ENCODE peak calls at places on chromosomes 11 and 22, in five cellular contexts. One of them, this sample, is unnamed.

GRCh38 chr11:28836285-28837081 is 728.3 kb downstream of the METTL15 start:
- DNase-seq in head of caudate nucleus: no peak
- DNase-seq in activated T-helper 1 cell treated with anti-CD3 and anti-CD28 coated beads, Interleukin-12 subunit alpha, Interleukin-12 subunit beta, Interleukin-2, Interleukin-4 antibody, amounts not matched to agents 30 ng/mL and 10 ng/mL and 1 ng/mL, durations not matched to agents 14 hours and 24 hours and 36 hours: no peak
- DNase-seq in kidney tubule cell: peak; percentile 100
- DNase-seq in progenitor cell of endocrine pancreas: no peak
- DNase-seq in this sample: no peak

GRCh38 chr11:35330924-35331323 is 88.4 kb downstream of the SLC1A2 start:
- DNase-seq in head of caudate nucleus: no peak
- DNase-seq in activated T-helper 1 cell treated with anti-CD3 and anti-CD28 coated beads, Interleukin-12 subunit alpha, Interleukin-12 subunit beta, Interleukin-2, Interleukin-4 antibody, amounts not matched to agents 30 ng/mL and 10 ng/mL and 1 ng/mL, durations not matched to agents 14 hours and 24 hours and 36 hours: peak; percentile 46
- DNase-seq in kidney tubule cell: no peak
- DNase-seq in progenitor cell of endocrine pancreas: no peak
- DNase-seq in this sample: no peak

GRCh38 chr11:17164361-17165246 is 43.2 kb downstream of the PIK3C2A start:
- DNase-seq in head of caudate nucleus: no peak
- DNase-seq in activated T-helper 1 cell treated with anti-CD3 and anti-CD28 coated beads, Interleukin-12 subunit alpha, Interleukin-12 subunit beta, Interleukin-2, Interleukin-4 antibody, amounts not matched to agents 30 ng/mL and 10 ng/mL and 1 ng/mL, durations not matched to agents 14 hours and 24 hours and 36 hours: no peak
- DNase-seq in kidney tubule cell: no peak
- DNase-seq in progenitor cell of endocrine pancreas: no peak
- DNase-seq in this sample: no peak

GRCh38 chr11:46886211-46886610 is 32.1 kb downstream of the LRP4 start:
- DNase-seq in head of caudate nucleus: no peak
- DNase-seq in activated T-helper 1 cell treated with anti-CD3 and anti-CD28 coated beads, Interleukin-12 subunit alpha, Interleukin-12 subunit beta, Interleukin-2, Interleukin-4 antibody, amounts not matched to agents 30 ng/mL and 10 ng/mL and 1 ng/mL, durations not matched to agents 14 hours and 24 hours and 36 hours: no peak
- DNase-seq in kidney tubule cell: no peak
- DNase-seq in progenitor cell of endocrine pancreas: no peak
- DNase-seq in this sample: no peak

GRCh38 chr11:105989124-105989523 is 32.9 kb downstream of the MSANTD4 start:
- DNase-seq in head of caudate nucleus: no peak
- DNase-seq in activated T-helper 1 cell treated with anti-CD3 and anti-CD28 coated beads, Interleukin-12 subunit alpha, Interleukin-12 subunit beta, Interleukin-2, Interleukin-4 antibody, amounts not matched to agents 30 ng/mL and 10 ng/mL and 1 ng/mL, durations not matched to agents 14 hours and 24 hours and 36 hours: no peak
- DNase-seq in kidney tubule cell: no peak
- DNase-seq in progenitor cell of endocrine pancreas: no peak
- DNase-seq in this sample: no peak

GRCh38 chr11:105906517-105906916 is 115.5 kb downstream of the MSANTD4 start:
- DNase-seq in head of caudate nucleus: no peak
- DNase-seq in activated T-helper 1 cell treated with anti-CD3 and anti-CD28 coated beads, Interleukin-12 subunit alpha, Interleukin-12 subunit beta, Interleukin-2, Interleukin-4 antibody, amounts not matched to agents 30 ng/mL and 10 ng/mL and 1 ng/mL, durations not matched to agents 14 hours and 24 hours and 36 hours: no peak
- DNase-seq in kidney tubule cell: no peak
- DNase-seq in progenitor cell of endocrine pancreas: no peak
- DNase-seq in this sample: no peak

GRCh38 chr11:109109916-109110315 is 312.1 kb upstream of the C11orf87 start:
- DNase-seq in head of caudate nucleus: no peak
- DNase-seq in activated T-helper 1 cell treated with anti-CD3 and anti-CD28 coated beads, Interleukin-12 subunit alpha, Interleukin-12 subunit beta, Interleukin-2, Interleukin-4 antibody, amounts not matched to agents 30 ng/mL and 10 ng/mL and 1 ng/mL, durations not matched to agents 14 hours and 24 hours and 36 hours: no peak
- DNase-seq in kidney tubule cell: no peak
- DNase-seq in progenitor cell of endocrine pancreas: no peak
- DNase-seq in this sample: no peak

GRCh38 chr11:111736191-111736590 is 30.0 kb downstream of the PPP2R1B start:
- DNase-seq in head of caudate nucleus: no peak
- DNase-seq in activated T-helper 1 cell treated with anti-CD3 and anti-CD28 coated beads, Interleukin-12 subunit alpha, Interleukin-12 subunit beta, Interleukin-2, Interleukin-4 antibody, amounts not matched to agents 30 ng/mL and 10 ng/mL and 1 ng/mL, durations not matched to agents 14 hours and 24 hours and 36 hours: no peak
- DNase-seq in kidney tubule cell: no peak
- DNase-seq in progenitor cell of endocrine pancreas: no peak
- DNase-seq in this sample: no peak

GRCh38 chr11:35105319-35106063 is 33.5 kb upstream of the CD44 start:
- DNase-seq in head of caudate nucleus: no peak
- DNase-seq in activated T-helper 1 cell treated with anti-CD3 and anti-CD28 coated beads, Interleukin-12 subunit alpha, Interleukin-12 subunit beta, Interleukin-2, Interleukin-4 antibody, amounts not matched to agents 30 ng/mL and 10 ng/mL and 1 ng/mL, durations not matched to agents 14 hours and 24 hours and 36 hours: no peak
- DNase-seq in kidney tubule cell: no peak
- DNase-seq in progenitor cell of endocrine pancreas: no peak
- DNase-seq in this sample: no peak

GRCh38 chr11:18384157-18384641 is 10.2 kb upstream of the LDHA start:
- DNase-seq in head of caudate nucleus: no peak
- DNase-seq in activated T-helper 1 cell treated with anti-CD3 and anti-CD28 coated beads, Interleukin-12 subunit alpha, Interleukin-12 subunit beta, Interleukin-2, Interleukin-4 antibody, amounts not matched to agents 30 ng/mL and 10 ng/mL and 1 ng/mL, durations not matched to agents 14 hours and 24 hours and 36 hours: no peak
- DNase-seq in kidney tubule cell: peak; percentile 96
- DNase-seq in progenitor cell of endocrine pancreas: no peak
- DNase-seq in this sample: no peak

GRCh38 chr11:4049006-4049405 is 45.6 kb upstream of the RRM1 start:
- DNase-seq in head of caudate nucleus: no peak
- DNase-seq in activated T-helper 1 cell treated with anti-CD3 and anti-CD28 coated beads, Interleukin-12 subunit alpha, Interleukin-12 subunit beta, Interleukin-2, Interleukin-4 antibody, amounts not matched to agents 30 ng/mL and 10 ng/mL and 1 ng/mL, durations not matched to agents 14 hours and 24 hours and 36 hours: no peak
- DNase-seq in kidney tubule cell: no peak
- DNase-seq in progenitor cell of endocrine pancreas: no peak
- DNase-seq in this sample: no peak

GRCh38 chr22:46044718-46045458 is 67.9 kb upstream of the WNT7B start:
- DNase-seq in head of caudate nucleus: peak; percentile 9
- DNase-seq in activated T-helper 1 cell treated with anti-CD3 and anti-CD28 coated beads, Interleukin-12 subunit alpha, Interleukin-12 subunit beta, Interleukin-2, Interleukin-4 antibody, amounts not matched to agents 30 ng/mL and 10 ng/mL and 1 ng/mL, durations not matched to agents 14 hours and 24 hours and 36 hours: peak; percentile 29
- DNase-seq in kidney tubule cell: peak; percentile 45
- DNase-seq in progenitor cell of endocrine pancreas: peak; percentile 39
- DNase-seq in this sample: no peak

GRCh38 chr11:67632982-67633755 is 3.4 kb upstream of the NUDT8 start:
- DNase-seq in head of caudate nucleus: peak; percentile 4
- DNase-seq in activated T-helper 1 cell treated with anti-CD3 and anti-CD28 coated beads, Interleukin-12 subunit alpha, Interleukin-12 subunit beta, Interleukin-2, Interleukin-4 antibody, amounts not matched to agents 30 ng/mL and 10 ng/mL and 1 ng/mL, durations not matched to agents 14 hours and 24 hours and 36 hours: no peak
- DNase-seq in kidney tubule cell: no peak
- DNase-seq in progenitor cell of endocrine pancreas: no peak
- DNase-seq in this sample: no peak

GRCh38 chr11:75380716-75381420 is 18.4 kb upstream of the RPS3 start:
- DNase-seq in head of caudate nucleus: no peak
- DNase-seq in activated T-helper 1 cell treated with anti-CD3 and anti-CD28 coated beads, Interleukin-12 subunit alpha, Interleukin-12 subunit beta, Interleukin-2, Interleukin-4 antibody, amounts not matched to agents 30 ng/mL and 10 ng/mL and 1 ng/mL, durations not matched to agents 14 hours and 24 hours and 36 hours: no peak
- DNase-seq in kidney tubule cell: peak; percentile 78
- DNase-seq in progenitor cell of endocrine pancreas: no peak
- DNase-seq in this sample: no peak

GRCh38 chr11:118401880-118402590 is 629 bp downstream of the ATP5MG start:
- DNase-seq in head of caudate nucleus: no peak
- DNase-seq in activated T-helper 1 cell treated with anti-CD3 and anti-CD28 coated beads, Interleukin-12 subunit alpha, Interleukin-12 subunit beta, Interleukin-2, Interleukin-4 antibody, amounts not matched to agents 30 ng/mL and 10 ng/mL and 1 ng/mL, durations not matched to agents 14 hours and 24 hours and 36 hours: no peak
- DNase-seq in kidney tubule cell: peak; percentile 73
- DNase-seq in progenitor cell of endocrine pancreas: no peak
- DNase-seq in this sample: no peak

GRCh38 chr11:27347949-27348879 is 14.8 kb downstream of the CCDC34 start:
- DNase-seq in head of caudate nucleus: no peak
- DNase-seq in activated T-helper 1 cell treated with anti-CD3 and anti-CD28 coated beads, Interleukin-12 subunit alpha, Interleukin-12 subunit beta, Interleukin-2, Interleukin-4 antibody, amounts not matched to agents 30 ng/mL and 10 ng/mL and 1 ng/mL, durations not matched to agents 14 hours and 24 hours and 36 hours: no peak
- DNase-seq in kidney tubule cell: no peak
- DNase-seq in progenitor cell of endocrine pancreas: no peak
- DNase-seq in this sample: no peak

GRCh38 chr11:109023029-109023428 is 358.2 kb downstream of the DDX10 start:
- DNase-seq in head of caudate nucleus: no peak
- DNase-seq in activated T-helper 1 cell treated with anti-CD3 and anti-CD28 coated beads, Interleukin-12 subunit alpha, Interleukin-12 subunit beta, Interleukin-2, Interleukin-4 antibody, amounts not matched to agents 30 ng/mL and 10 ng/mL and 1 ng/mL, durations not matched to agents 14 hours and 24 hours and 36 hours: no peak
- DNase-seq in kidney tubule cell: no peak
- DNase-seq in progenitor cell of endocrine pancreas: no peak
- DNase-seq in this sample: no peak

GRCh38 chr11:79237676-79238075 is 203.2 kb downstream of the TENM4 start:
- DNase-seq in head of caudate nucleus: no peak
- DNase-seq in activated T-helper 1 cell treated with anti-CD3 and anti-CD28 coated beads, Interleukin-12 subunit alpha, Interleukin-12 subunit beta, Interleukin-2, Interleukin-4 antibody, amounts not matched to agents 30 ng/mL and 10 ng/mL and 1 ng/mL, durations not matched to agents 14 hours and 24 hours and 36 hours: no peak
- DNase-seq in kidney tubule cell: peak; percentile 91
- DNase-seq in progenitor cell of endocrine pancreas: no peak
- DNase-seq in this sample: no peak

GRCh38 chr11:16612801-16613400 is 125.5 kb upstream of the C11orf58 start:
- DNase-seq in head of caudate nucleus: no peak
- DNase-seq in activated T-helper 1 cell treated with anti-CD3 and anti-CD28 coated beads, Interleukin-12 subunit alpha, Interleukin-12 subunit beta, Interleukin-2, Interleukin-4 antibody, amounts not matched to agents 30 ng/mL and 10 ng/mL and 1 ng/mL, durations not matched to agents 14 hours and 24 hours and 36 hours: no peak
- DNase-seq in kidney tubule cell: no peak
- DNase-seq in progenitor cell of endocrine pancreas: no peak
- DNase-seq in this sample: no peak

GRCh38 chr11:104964247-104964646 is 4.1 kb downstream of the CASP4 start:
- DNase-seq in head of caudate nucleus: no peak
- DNase-seq in activated T-helper 1 cell treated with anti-CD3 and anti-CD28 coated beads, Interleukin-12 subunit alpha, Interleukin-12 subunit beta, Interleukin-2, Interleukin-4 antibody, amounts not matched to agents 30 ng/mL and 10 ng/mL and 1 ng/mL, durations not matched to agents 14 hours and 24 hours and 36 hours: no peak
- DNase-seq in kidney tubule cell: no peak
- DNase-seq in progenitor cell of endocrine pancreas: no peak
- DNase-seq in this sample: no peak

GRCh38 chr22:48842583-48842945 is 985.1 kb downstream of the BRD1 start:
- DNase-seq in head of caudate nucleus: no peak
- DNase-seq in activated T-helper 1 cell treated with anti-CD3 and anti-CD28 coated beads, Interleukin-12 subunit alpha, Interleukin-12 subunit beta, Interleukin-2, Interleukin-4 antibody, amounts not matched to agents 30 ng/mL and 10 ng/mL and 1 ng/mL, durations not matched to agents 14 hours and 24 hours and 36 hours: no peak
- DNase-seq in kidney tubule cell: no peak
- DNase-seq in progenitor cell of endocrine pancreas: no peak
- DNase-seq in this sample: no peak

GRCh38 chr11:76512851-76513653 is 68.2 kb downstream of the EMSY start:
- DNase-seq in head of caudate nucleus: no peak
- DNase-seq in activated T-helper 1 cell treated with anti-CD3 and anti-CD28 coated beads, Interleukin-12 subunit alpha, Interleukin-12 subunit beta, Interleukin-2, Interleukin-4 antibody, amounts not matched to agents 30 ng/mL and 10 ng/mL and 1 ng/mL, durations not matched to agents 14 hours and 24 hours and 36 hours: no peak
- DNase-seq in kidney tubule cell: peak; percentile 33
- DNase-seq in progenitor cell of endocrine pancreas: no peak
- DNase-seq in this sample: no peak

GRCh38 chr11:120344302-120345004 is 8.2 kb downstream of the ARHGEF12 start:
- DNase-seq in head of caudate nucleus: no peak
- DNase-seq in activated T-helper 1 cell treated with anti-CD3 and anti-CD28 coated beads, Interleukin-12 subunit alpha, Interleukin-12 subunit beta, Interleukin-2, Interleukin-4 antibody, amounts not matched to agents 30 ng/mL and 10 ng/mL and 1 ng/mL, durations not matched to agents 14 hours and 24 hours and 36 hours: peak; percentile 71
- DNase-seq in kidney tubule cell: peak; percentile 78
- DNase-seq in progenitor cell of endocrine pancreas: no peak
- DNase-seq in this sample: peak; percentile 75

GRCh38 chr11:69655479-69656394 is 14.8 kb downstream of the CCND1 start:
- DNase-seq in head of caudate nucleus: no peak
- DNase-seq in activated T-helper 1 cell treated with anti-CD3 and anti-CD28 coated beads, Interleukin-12 subunit alpha, Interleukin-12 subunit beta, Interleukin-2, Interleukin-4 antibody, amounts not matched to agents 30 ng/mL and 10 ng/mL and 1 ng/mL, durations not matched to agents 14 hours and 24 hours and 36 hours: no peak
- DNase-seq in kidney tubule cell: peak; percentile 59
- DNase-seq in progenitor cell of endocrine pancreas: no peak
- DNase-seq in this sample: peak; percentile 35

GRCh38 chr11:47394322-47395224 is 13.8 kb upstream of the SLC39A13 start:
- DNase-seq in head of caudate nucleus: no peak
- DNase-seq in activated T-helper 1 cell treated with anti-CD3 and anti-CD28 coated beads, Interleukin-12 subunit alpha, Interleukin-12 subunit beta, Interleukin-2, Interleukin-4 antibody, amounts not matched to agents 30 ng/mL and 10 ng/mL and 1 ng/mL, durations not matched to agents 14 hours and 24 hours and 36 hours: peak; percentile 53
- DNase-seq in kidney tubule cell: no peak
- DNase-seq in progenitor cell of endocrine pancreas: no peak
- DNase-seq in this sample: peak; percentile 86

GRCh38 chr11:98561216-98561615 is 459.5 kb upstream of the CNTN5 start:
- DNase-seq in head of caudate nucleus: no peak
- DNase-seq in activated T-helper 1 cell treated with anti-CD3 and anti-CD28 coated beads, Interleukin-12 subunit alpha, Interleukin-12 subunit beta, Interleukin-2, Interleukin-4 antibody, amounts not matched to agents 30 ng/mL and 10 ng/mL and 1 ng/mL, durations not matched to agents 14 hours and 24 hours and 36 hours: no peak
- DNase-seq in kidney tubule cell: no peak
- DNase-seq in progenitor cell of endocrine pancreas: no peak
- DNase-seq in this sample: no peak

GRCh38 chr11:1896895-1897294 is 5.2 kb upstream of the PRR33 start:
- DNase-seq in head of caudate nucleus: no peak
- DNase-seq in activated T-helper 1 cell treated with anti-CD3 and anti-CD28 coated beads, Interleukin-12 subunit alpha, Interleukin-12 subunit beta, Interleukin-2, Interleukin-4 antibody, amounts not matched to agents 30 ng/mL and 10 ng/mL and 1 ng/mL, durations not matched to agents 14 hours and 24 hours and 36 hours: no peak
- DNase-seq in kidney tubule cell: no peak
- DNase-seq in progenitor cell of endocrine pancreas: no peak
- DNase-seq in this sample: no peak

GRCh38 chr11:69297926-69298777 is 4.2 kb downstream of the MYEOV start:
- DNase-seq in head of caudate nucleus: peak; percentile 24
- DNase-seq in activated T-helper 1 cell treated with anti-CD3 and anti-CD28 coated beads, Interleukin-12 subunit alpha, Interleukin-12 subunit beta, Interleukin-2, Interleukin-4 antibody, amounts not matched to agents 30 ng/mL and 10 ng/mL and 1 ng/mL, durations not matched to agents 14 hours and 24 hours and 36 hours: peak; percentile 24
- DNase-seq in kidney tubule cell: peak; percentile 99
- DNase-seq in progenitor cell of endocrine pancreas: no peak
- DNase-seq in this sample: peak; percentile 86